ENCODE peak calls at places on chromosomes 1 and 21, in ten cellular contexts. B, L, G, W, K, Q, S, T, D and X are unnamed samples.

GRCh38 chr1:29849038-29849750 is 612.9 kb downstream of the PTPRU start:
- DNase-seq in B (peak; percentile 10), L (peak; percentile 32), G (peak; percentile 45), W (peak; percentile 41), K (peak; percentile 45), Q (peak; percentile 44), S (peak; percentile 5), T (peak; percentile 17), D (no peak), X (no peak)

GRCh38 chr1:207454046-207454964 is at the start of gene CR2:
- DNase-seq in B (no peak), L (peak; percentile 64), G (peak; percentile 50), W (no peak), K (peak; percentile 4), Q (peak; percentile 77), S (no peak), T (no peak), D (peak; percentile 39), X (no peak)

GRCh38 chr21:35528109-35529042 is 479.3 kb upstream of the RUNX1 start:
- DNase-seq in B (no peak), L (peak; percentile 39), G (no peak), W (no peak), K (no peak), Q (peak; percentile 48), S (peak; percentile 17), T (peak; percentile 20), D (peak; percentile 37), X (no peak)

GRCh38 chr1:41888756-41889155 is 30.0 kb downstream of the HIVEP3 start:
- DNase-seq in B (no peak), L (no peak), G (no peak), W (no peak), K (no peak), Q (no peak), S (no peak), T (no peak), D (no peak), X (no peak)

GRCh38 chr21:42391297-42391696 is 4.6 kb downstream of the TMPRSS3 start:
- DNase-seq in B (no peak), L (no peak), G (no peak), W (no peak), K (no peak), Q (no peak), S (no peak), T (no peak), D (no peak), X (no peak)

GRCh38 chr21:43331962-43332458 is 94.9 kb downstream of the SIK1 start:
- DNase-seq in B (peak; percentile 36), L (no peak), G (no peak), W (peak; percentile 89), K (peak; percentile 98), Q (no peak), S (peak; percentile 99), T (peak; percentile 99), D (peak; percentile 49), X (peak; percentile 61)

GRCh38 chr21:43992121-43992520 is 20.0 kb upstream of the TRAPPC10 start:
- DNase-seq in B (no peak), L (no peak), G (no peak), W (no peak), K (no peak), Q (no peak), S (no peak), T (no peak), D (no peak), X (no peak)

GRCh38 chr1:56448937-56449336 is 130.4 kb downstream of the PLPP3 start:
- DNase-seq in B (no peak), L (no peak), G (no peak), W (no peak), K (peak; percentile 21), Q (no peak), S (no peak), T (peak; percentile 52), D (no peak), X (no peak)

GRCh38 chr21:45175326-45176085 is 101.1 kb downstream of the ADARB1 start:
- DNase-seq in B (no peak), L (no peak), G (no peak), W (no peak), K (no peak), Q (no peak), S (no peak), T (peak; percentile 10), D (no peak), X (no peak)

GRCh38 chr1:27572679-27573426 is 31.1 kb downstream of the AHDC1 start:
- DNase-seq in B (peak; percentile 58), L (no peak), G (peak; percentile 78), W (peak; percentile 41), K (no peak), Q (no peak), S (peak; percentile 54), T (no peak), D (peak; percentile 50), X (no peak)

GRCh38 chr1:29022615-29023014 is 101.1 kb downstream of the TMEM200B start:
- DNase-seq in B (no peak), L (no peak), G (no peak), W (no peak), K (no peak), Q (no peak), S (no peak), T (no peak), D (no peak), X (no peak)

GRCh38 chr1:6592441-6592840 is 10.2 kb downstream of the KLHL21 start:
- DNase-seq in B (no peak), L (no peak), G (no peak), W (no peak), K (no peak), Q (no peak), S (no peak), T (no peak), D (peak; percentile 56), X (no peak)

GRCh38 chr1:5473268-5473667 is 519.0 kb downstream of the NPHP4 start:
- DNase-seq in B (no peak), L (no peak), G (no peak), W (no peak), K (no peak), Q (no peak), S (no peak), T (no peak), D (no peak), X (no peak)

GRCh38 chr1:62364726-62365125 is 45.5 kb upstream of the KANK4 start:
- DNase-seq in B (no peak), L (no peak), G (no peak), W (no peak), K (no peak), Q (no peak), S (no peak), T (no peak), D (no peak), X (no peak)

GRCh38 chr1:18954270-18955071 is 2.0 kb downstream of the IFFO2 start:
- DNase-seq in B (peak; percentile 57), L (no peak), G (no peak), W (peak; percentile 60), K (no peak), Q (no peak), S (peak; percentile 54), T (no peak), D (no peak), X (no peak)

GRCh38 chr1:231719485-231720183 is 93.0 kb downstream of the DISC1 start:
- DNase-seq in B (no peak), L (no peak), G (no peak), W (no peak), K (no peak), Q (no peak), S (no peak), T (no peak), D (no peak), X (no peak)

GRCh38 chr1:241639040-241639652 is 1.0 kb downstream of the CHML start:
- DNase-seq in B (peak; percentile 8), L (no peak), G (no peak), W (peak; percentile 61), K (no peak), Q (no peak), S (no peak), T (peak; percentile 23), D (no peak), X (no peak)

GRCh38 chr1:237713886-237714285 is 176.8 kb downstream of the ZP4 start:
- DNase-seq in B (no peak), L (no peak), G (no peak), W (no peak), K (no peak), Q (no peak), S (no peak), T (peak; percentile 2), D (no peak), X (no peak)

GRCh38 chr1:116268211-116268610 is 104.8 kb upstream of the ATP1A1 start:
- DNase-seq in B (peak; percentile 87), L (peak; percentile 67), G (no peak), W (peak; percentile 6), K (peak; percentile 53), Q (no peak), S (no peak), T (no peak), D (peak; percentile 53), X (peak; percentile 79)

GRCh38 chr21:29053656-29054055 is 19.8 kb downstream of the CCT8 start:
- DNase-seq in B (no peak), L (no peak), G (no peak), W (peak; percentile 51), K (no peak), Q (no peak), S (peak; percentile 9), T (peak; percentile 49), D (no peak), X (no peak)

GRCh38 chr1:67882196-67882958 is 49.1 kb upstream of the GNG12 start:
- DNase-seq in B (no peak), L (no peak), G (no peak), W (no peak), K (no peak), Q (no peak), S (no peak), T (no peak), D (no peak), X (no peak)

GRCh38 chr21:34764715-34765284 is 96.0 kb downstream of the CLIC6 start:
- DNase-seq in B (no peak), L (no peak), G (no peak), W (no peak), K (no peak), Q (no peak), S (no peak), T (no peak), D (no peak), X (no peak)

GRCh38 chr1:85494957-85495266 is 30.0 kb upstream of the DDAH1 start:
- DNase-seq in B (peak; percentile 25), L (no peak), G (no peak), W (peak; percentile 45), K (peak; percentile 30), Q (no peak), S (no peak), T (peak; percentile 25), D (no peak), X (no peak)

GRCh38 chr1:30908886-30909777 is 574 bp upstream of the SDC3 start:
- DNase-seq in B (no peak), L (peak; percentile 55), G (no peak), W (no peak), K (no peak), Q (no peak), S (no peak), T (no peak), D (peak; percentile 53), X (no peak)